ENCODE peak calls at places on chromosome 2, in five cellular contexts. One of them, this sample, is unnamed.

GRCh38 chr2:200506679-200507078 is 3.2 kb downstream of the KCTD18 start:
- DNase-seq in GM13977: no peak
- DNase-seq in stimulated activated CD8-positive, alpha-beta memory T cell treated with anti-CD3 and anti-CD28 coated beads, Interleukin-2, amount 100 ng/mL, for 48 hours: no peak
- DNase-seq in activated naive CD4-positive, alpha-beta T cell: no peak
- DNase-seq in amniotic stem cell: no peak
- DNase-seq in this sample: no peak

GRCh38 chr2:59590802-59591201 is 962.7 kb downstream of the BCL11A start:
- DNase-seq in stimulated activated CD8-positive, alpha-beta memory T cell treated with anti-CD3 and anti-CD28 coated beads, Interleukin-2, amount 100 ng/mL, for 48 hours: no peak
- DNase-seq in activated naive CD4-positive, alpha-beta T cell: no peak
- DNase-seq in GM13977: no peak
- DNase-seq in amniotic stem cell: no peak
- DNase-seq in this sample: no peak

GRCh38 chr2:192159764-192160163 is 35.0 kb downstream of the TMEFF2 start:
- DNase-seq in amniotic stem cell: no peak
- DNase-seq in stimulated activated CD8-positive, alpha-beta memory T cell treated with anti-CD3 and anti-CD28 coated beads, Interleukin-2, amount 100 ng/mL, for 48 hours: no peak
- DNase-seq in GM13977: no peak
- DNase-seq in activated naive CD4-positive, alpha-beta T cell: no peak
- DNase-seq in this sample: no peak

GRCh38 chr2:36597003-36597531 is 901 bp downstream of the FEZ2 start:
- DNase-seq in amniotic stem cell: no peak
- DNase-seq in activated naive CD4-positive, alpha-beta T cell: no peak
- DNase-seq in GM13977: no peak
- DNase-seq in stimulated activated CD8-positive, alpha-beta memory T cell treated with anti-CD3 and anti-CD28 coated beads, Interleukin-2, amount 100 ng/mL, for 48 hours: no peak
- DNase-seq in this sample: no peak

GRCh38 chr2:126518206-126518605 is 137.8 kb upstream of the GYPC start:
- DNase-seq in activated naive CD4-positive, alpha-beta T cell: no peak
- DNase-seq in amniotic stem cell: no peak
- DNase-seq in GM13977: no peak
- DNase-seq in stimulated activated CD8-positive, alpha-beta memory T cell treated with anti-CD3 and anti-CD28 coated beads, Interleukin-2, amount 100 ng/mL, for 48 hours: no peak
- DNase-seq in this sample: no peak

GRCh38 chr2:228675042-228675441 is 493.6 kb upstream of the SPHKAP start:
- DNase-seq in activated naive CD4-positive, alpha-beta T cell: no peak
- DNase-seq in stimulated activated CD8-positive, alpha-beta memory T cell treated with anti-CD3 and anti-CD28 coated beads, Interleukin-2, amount 100 ng/mL, for 48 hours: no peak
- DNase-seq in GM13977: no peak
- DNase-seq in amniotic stem cell: no peak
- DNase-seq in this sample: no peak

GRCh38 chr2:206353685-206354084 is 79.2 kb downstream of the ZDBF2 start:
- DNase-seq in activated naive CD4-positive, alpha-beta T cell: no peak
- DNase-seq in GM13977: no peak
- DNase-seq in stimulated activated CD8-positive, alpha-beta memory T cell treated with anti-CD3 and anti-CD28 coated beads, Interleukin-2, amount 100 ng/mL, for 48 hours: no peak
- DNase-seq in amniotic stem cell: no peak
- DNase-seq in this sample: no peak

GRCh38 chr2:79511320-79511951 is 1.4 kb upstream of the CTNNA2 start:
- DNase-seq in stimulated activated CD8-positive, alpha-beta memory T cell treated with anti-CD3 and anti-CD28 coated beads, Interleukin-2, amount 100 ng/mL, for 48 hours: no peak
- DNase-seq in activated naive CD4-positive, alpha-beta T cell: no peak
- DNase-seq in amniotic stem cell: no peak
- DNase-seq in GM13977: no peak
- DNase-seq in this sample: peak; percentile 4

GRCh38 chr2:169476459-169476858 is 2.8 kb upstream of the BBS5 start:
- DNase-seq in GM13977: no peak
- DNase-seq in amniotic stem cell: no peak
- DNase-seq in activated naive CD4-positive, alpha-beta T cell: no peak
- DNase-seq in stimulated activated CD8-positive, alpha-beta memory T cell treated with anti-CD3 and anti-CD28 coated beads, Interleukin-2, amount 100 ng/mL, for 48 hours: no peak
- DNase-seq in this sample: no peak

GRCh38 chr2:88624477-88624876 is 2.8 kb downstream of the EIF2AK3 start:
- DNase-seq in stimulated activated CD8-positive, alpha-beta memory T cell treated with anti-CD3 and anti-CD28 coated beads, Interleukin-2, amount 100 ng/mL, for 48 hours: no peak
- DNase-seq in activated naive CD4-positive, alpha-beta T cell: no peak
- DNase-seq in GM13977: no peak
- DNase-seq in amniotic stem cell: no peak
- DNase-seq in this sample: no peak

GRCh38 chr2:9918275-9918674 is 33.2 kb upstream of the GRHL1 start:
- DNase-seq in stimulated activated CD8-positive, alpha-beta memory T cell treated with anti-CD3 and anti-CD28 coated beads, Interleukin-2, amount 100 ng/mL, for 48 hours: no peak
- DNase-seq in amniotic stem cell: no peak
- DNase-seq in activated naive CD4-positive, alpha-beta T cell: no peak
- DNase-seq in GM13977: no peak
- DNase-seq in this sample: no peak

GRCh38 chr2:15944325-15945017 is 4.1 kb downstream of the MYCN start:
- DNase-seq in amniotic stem cell: no peak
- DNase-seq in activated naive CD4-positive, alpha-beta T cell: no peak
- DNase-seq in GM13977: no peak
- DNase-seq in stimulated activated CD8-positive, alpha-beta memory T cell treated with anti-CD3 and anti-CD28 coated beads, Interleukin-2, amount 100 ng/mL, for 48 hours: no peak
- DNase-seq in this sample: no peak

GRCh38 chr2:129781749-129782617 is 197.5 kb upstream of the RAB6C start:
- DNase-seq in GM13977: no peak
- DNase-seq in amniotic stem cell: no peak
- DNase-seq in stimulated activated CD8-positive, alpha-beta memory T cell treated with anti-CD3 and anti-CD28 coated beads, Interleukin-2, amount 100 ng/mL, for 48 hours: no peak
- DNase-seq in activated naive CD4-positive, alpha-beta T cell: no peak
- DNase-seq in this sample: no peak

GRCh38 chr2:215447673-215448081 is 11.8 kb upstream of the FN1 start:
- DNase-seq in stimulated activated CD8-positive, alpha-beta memory T cell treated with anti-CD3 and anti-CD28 coated beads, Interleukin-2, amount 100 ng/mL, for 48 hours: no peak
- DNase-seq in amniotic stem cell: no peak
- DNase-seq in activated naive CD4-positive, alpha-beta T cell: no peak
- DNase-seq in GM13977: no peak
- DNase-seq in this sample: no peak

GRCh38 chr2:148459300-148459891 is 185.2 kb upstream of the EPC2 start:
- DNase-seq in stimulated activated CD8-positive, alpha-beta memory T cell treated with anti-CD3 and anti-CD28 coated beads, Interleukin-2, amount 100 ng/mL, for 48 hours: no peak
- DNase-seq in GM13977: peak; percentile 3
- DNase-seq in amniotic stem cell: no peak
- DNase-seq in activated naive CD4-positive, alpha-beta T cell: no peak
- DNase-seq in this sample: no peak

GRCh38 chr2:137910641-137911040 is 53.6 kb upstream of the HNMT start:
- DNase-seq in amniotic stem cell: no peak
- DNase-seq in GM13977: no peak
- DNase-seq in stimulated activated CD8-positive, alpha-beta memory T cell treated with anti-CD3 and anti-CD28 coated beads, Interleukin-2, amount 100 ng/mL, for 48 hours: no peak
- DNase-seq in activated naive CD4-positive, alpha-beta T cell: no peak
- DNase-seq in this sample: no peak

GRCh38 chr2:59427980-59428379 is 1125.5 kb downstream of the BCL11A start:
- DNase-seq in activated naive CD4-positive, alpha-beta T cell: no peak
- DNase-seq in stimulated activated CD8-positive, alpha-beta memory T cell treated with anti-CD3 and anti-CD28 coated beads, Interleukin-2, amount 100 ng/mL, for 48 hours: no peak
- DNase-seq in amniotic stem cell: no peak
- DNase-seq in GM13977: no peak
- DNase-seq in this sample: no peak

GRCh38 chr2:188979119-188979729 is 5.1 kb downstream of the COL3A1 start:
- DNase-seq in GM13977: no peak
- DNase-seq in stimulated activated CD8-positive, alpha-beta memory T cell treated with anti-CD3 and anti-CD28 coated beads, Interleukin-2, amount 100 ng/mL, for 48 hours: no peak
- DNase-seq in activated naive CD4-positive, alpha-beta T cell: no peak
- DNase-seq in amniotic stem cell: no peak
- DNase-seq in this sample: no peak

GRCh38 chr2:241035142-241035817 is 36.9 kb downstream of the SNED1 start:
- DNase-seq in GM13977: peak; percentile 60
- DNase-seq in activated naive CD4-positive, alpha-beta T cell: peak; percentile 64
- DNase-seq in stimulated activated CD8-positive, alpha-beta memory T cell treated with anti-CD3 and anti-CD28 coated beads, Interleukin-2, amount 100 ng/mL, for 48 hours: no peak
- DNase-seq in amniotic stem cell: no peak
- DNase-seq in this sample: no peak

GRCh38 chr2:171317492-171318125 is 116.2 kb downstream of the METTL8 start:
- DNase-seq in activated naive CD4-positive, alpha-beta T cell: no peak
- DNase-seq in GM13977: no peak
- DNase-seq in amniotic stem cell: no peak
- DNase-seq in stimulated activated CD8-positive, alpha-beta memory T cell treated with anti-CD3 and anti-CD28 coated beads, Interleukin-2, amount 100 ng/mL, for 48 hours: no peak
- DNase-seq in this sample: no peak

GRCh38 chr2:240968731-240969624 is 29.4 kb upstream of the SNED1 start:
- DNase-seq in stimulated activated CD8-positive, alpha-beta memory T cell treated with anti-CD3 and anti-CD28 coated beads, Interleukin-2, amount 100 ng/mL, for 48 hours: no peak
- DNase-seq in amniotic stem cell: no peak
- DNase-seq in GM13977: peak; percentile 54
- DNase-seq in activated naive CD4-positive, alpha-beta T cell: no peak
- DNase-seq in this sample: no peak

GRCh38 chr2:26279886-26280285 is 35.1 kb downstream of the HADHB start:
- DNase-seq in stimulated activated CD8-positive, alpha-beta memory T cell treated with anti-CD3 and anti-CD28 coated beads, Interleukin-2, amount 100 ng/mL, for 48 hours: no peak
- DNase-seq in amniotic stem cell: no peak
- DNase-seq in GM13977: no peak
- DNase-seq in activated naive CD4-positive, alpha-beta T cell: no peak
- DNase-seq in this sample: no peak

GRCh38 chr2:236610991-236611821 is 41.6 kb downstream of the ACKR3 start:
- DNase-seq in stimulated activated CD8-positive, alpha-beta memory T cell treated with anti-CD3 and anti-CD28 coated beads, Interleukin-2, amount 100 ng/mL, for 48 hours: no peak
- DNase-seq in GM13977: no peak
- DNase-seq in activated naive CD4-positive, alpha-beta T cell: no peak
- DNase-seq in amniotic stem cell: no peak
- DNase-seq in this sample: no peak

This sample was measured in heart right ventricle.